ENCODE peak calls at places on chromosomes 11 and 22, in seven cellular contexts. M is trophoblast cell, T is IMR-90, R is neuronal stem cell, K is mesendoderm, L is mesenchymal stem cell, O is H1. N is an unnamed sample.
A peak's percentile ranks its signal among the peaks of the same experiment; 100 is the strongest.

GRCh38 chr11:75182652-75183051 is 31.7 kb downstream of the SLCO2B1 start:
- DNase-seq in M (no peak), T (no peak), R (no peak), K (no peak), L (no peak), O (no peak), N (no peak)

GRCh38 chr11:1473011-1473628 is 13.5 kb downstream of the MOB2 start:
- DNase-seq in M (no peak), T (no peak), R (no peak), K (no peak), L (no peak), O (no peak), N (no peak)

GRCh38 chr22:24305260-24305692 is 34.6 kb downstream of the SPECC1L start:
- DNase-seq in M (no peak), T (peak; percentile 4), R (no peak), K (no peak), L (no peak), O (no peak), N (no peak)

GRCh38 chr22:31829505-31829904 is 75.7 kb downstream of the DEPDC5 start:
- DNase-seq in M (peak; percentile 62), T (peak; percentile 97), R (no peak), K (no peak), L (peak; percentile 94), O (no peak), N (no peak)

GRCh38 chr11:59647245-59647965 is 21.4 kb downstream of the PATL1 start:
- DNase-seq in M (no peak), T (no peak), R (no peak), K (no peak), L (no peak), O (no peak), N (no peak)

GRCh38 chr22:25085930-25086901 is 113.4 kb upstream of the CRYBB3 start:
- DNase-seq in M (no peak), T (no peak), R (no peak), K (no peak), L (peak; percentile 38), O (no peak), N (no peak)

GRCh38 chr11:36177837-36178236 is 111.4 kb downstream of the COMMD9 start:
- DNase-seq in M (no peak), T (no peak), R (no peak), K (no peak), L (no peak), O (no peak), N (no peak)

GRCh38 chr11:83061883-83062282 is 9.8 kb downstream of the RAB30 start:
- DNase-seq in M (no peak), T (no peak), R (no peak), K (no peak), L (no peak), O (no peak), N (no peak)

GRCh38 chr11:29251738-29252137 is 765.1 kb downstream of the KCNA4 start:
- DNase-seq in M (no peak), T (no peak), R (no peak), K (no peak), L (no peak), O (no peak), N (no peak)

GRCh38 chr11:128069665-128070064 is 517.7 kb downstream of the ETS1 start:
- DNase-seq in M (no peak), T (no peak), R (no peak), K (no peak), L (no peak), O (no peak), N (no peak)

GRCh38 chr11:129589190-129589589 is 213.5 kb downstream of the BARX2 start:
- DNase-seq in M (no peak), T (no peak), R (no peak), K (peak; percentile 98), L (no peak), O (no peak), N (peak; percentile 78)

GRCh38 chr22:28188480-28188879 is 269.4 kb upstream of the PITPNB start:
- DNase-seq in M (no peak), T (no peak), R (peak; percentile 24), K (peak; percentile 22), L (no peak), O (peak; percentile 53), N (peak; percentile 43)

GRCh38 chr11:77590194-77590591 is 440 bp downstream of the AQP11 start:
- DNase-seq in M (peak; percentile 58), T (peak; percentile 46), R (peak; percentile 17), K (peak; percentile 78), L (peak; percentile 55), O (no peak), N (peak; percentile 62)

GRCh38 chr11:96265972-96266371 is 77.0 kb downstream of the MAML2 start:
- DNase-seq in M (no peak), T (no peak), R (no peak), K (no peak), L (no peak), O (no peak), N (no peak)

GRCh38 chr11:86775342-86775741 is 25.0 kb upstream of the PRSS23 start:
- DNase-seq in M (no peak), T (no peak), R (no peak), K (no peak), L (no peak), O (no peak), N (no peak)

GRCh38 chr11:110830344-110831141 is 118.3 kb upstream of the ARHGAP20 start:
- DNase-seq in M (no peak), T (peak; percentile 53), R (no peak), K (peak; percentile 85), L (no peak), O (peak; percentile 44), N (peak; percentile 28)

GRCh38 chr11:76355172-76355571 is 25.8 kb downstream of the THAP12 start:
- DNase-seq in M (no peak), T (no peak), R (no peak), K (no peak), L (no peak), O (no peak), N (no peak)

GRCh38 chr11:6606471-6607189 is 3.1 kb downstream of the ILK start:
- DNase-seq in M (peak; percentile 87), T (peak; percentile 95), R (peak; percentile 84), K (peak; percentile 98), L (peak; percentile 97), O (peak; percentile 89), N (peak; percentile 97)

GRCh38 chr11:76620471-76620870 is 50.1 kb downstream of the LRRC32 start:
- DNase-seq in M (no peak), T (peak; percentile 89), R (no peak), K (no peak), L (peak; percentile 50), O (no peak), N (no peak)

GRCh38 chr11:116859175-116859574 is 21.8 kb upstream of the APOA1 start:
- DNase-seq in M (no peak), T (no peak), R (no peak), K (no peak), L (no peak), O (no peak), N (no peak)

GRCh38 chr11:75380245-75380644 is 19.1 kb upstream of the RPS3 start:
- DNase-seq in M (no peak), T (no peak), R (no peak), K (no peak), L (no peak), O (no peak), N (no peak)

GRCh38 chr11:43951231-43951630 is 8.8 kb downstream of the C11orf96 start:
- DNase-seq in M (no peak), T (no peak), R (no peak), K (peak; percentile 69), L (no peak), O (no peak), N (peak; percentile 12)
- H3K9ac ChIP-seq in M (no peak overlapping the region), T (no peak overlapping the region), R (no peak overlapping the region), K (no peak overlapping the region), L (no peak overlapping the region), O (no peak overlapping the region), N (no peak overlapping the region)

GRCh38 chr11:92829671-92830070 is 139.8 kb upstream of the MTNR1B start:
- DNase-seq in M (no peak), T (no peak), R (no peak), K (no peak), L (no peak), O (no peak), N (no peak)
- H2AK5ac ChIP-seq in M (no peak overlapping the region), T (no peak overlapping the region), R (no peak overlapping the region), K (no peak overlapping the region), L (no peak overlapping the region), O (no peak overlapping the region), N (no peak overlapping the region)

GRCh38 chr11:47916361-47916841 is 64.0 kb upstream of the PTPRJ start:
- DNase-seq in M (peak; percentile 97), T (no peak), R (no peak), K (peak; percentile 93), L (peak; percentile 53), O (no peak), N (no peak)

GRCh38 chr11:47918882-47919495 is 61.4 kb upstream of the PTPRJ start:
- DNase-seq in M (no peak), T (peak; percentile 60), R (no peak), K (peak; percentile 58), L (peak; percentile 73), O (no peak), N (no peak)

GRCh38 chr11:47918370-47918690 is 62.0 kb upstream of the PTPRJ start:
- DNase-seq in M (no peak), T (no peak), R (no peak), K (no peak), L (no peak), O (no peak), N (no peak)

GRCh38 chr11:47915407-47916137 is 64.8 kb upstream of the PTPRJ start:
- DNase-seq in M (peak; percentile 93), T (no peak), R (no peak), K (no peak), L (no peak), O (no peak), N (no peak)

DNA sequence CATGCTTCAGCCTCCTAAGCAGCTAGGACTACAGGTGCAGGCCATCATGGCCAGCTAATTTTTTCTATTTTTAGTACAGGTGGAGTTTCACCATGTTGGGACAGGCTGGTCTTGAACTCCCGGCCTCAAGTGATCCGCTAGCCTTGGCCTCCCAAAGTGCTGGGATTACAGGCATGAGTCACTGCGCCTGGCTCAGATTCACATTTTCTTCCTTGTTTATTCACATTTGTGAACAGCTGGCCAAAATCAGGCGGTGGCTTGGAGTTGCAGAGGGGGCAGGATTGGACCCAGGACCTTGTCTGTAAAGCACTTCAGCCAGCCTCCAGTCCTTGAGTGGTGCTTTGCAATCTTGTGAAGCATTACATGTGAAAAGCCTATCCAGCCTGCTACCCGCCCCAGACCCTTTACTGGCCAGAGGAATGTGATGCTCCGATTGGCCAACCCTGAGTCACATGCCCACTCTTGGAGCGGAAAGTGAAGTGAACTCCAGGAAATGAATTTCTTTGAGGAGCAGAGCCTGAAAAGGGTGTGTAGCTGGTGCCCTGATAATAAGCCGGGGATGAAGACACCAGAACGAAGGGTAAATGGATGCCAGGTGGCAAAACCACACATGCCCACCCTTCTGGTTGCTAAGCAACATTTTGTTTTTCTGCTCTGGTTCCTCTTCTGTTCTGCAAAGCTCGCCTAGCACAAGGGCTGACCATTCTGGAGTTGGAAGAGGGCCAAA is 62.6 kb upstream of the PTPRJ start:
- DNase-seq in M (peak; percentile 54), T (peak; percentile 98), R (no peak), K (peak; percentile 85), L (peak; percentile 100), O (no peak), N (peak; percentile 81)
- H3K9ac ChIP-seq in M (no peak overlapping the region), T (peak overlapping the region; percentile 21), R (no peak overlapping the region), K (no peak overlapping the region), L (peak overlapping the region; percentile 74), O (no peak overlapping the region), N (no peak overlapping the region)

DNA sequence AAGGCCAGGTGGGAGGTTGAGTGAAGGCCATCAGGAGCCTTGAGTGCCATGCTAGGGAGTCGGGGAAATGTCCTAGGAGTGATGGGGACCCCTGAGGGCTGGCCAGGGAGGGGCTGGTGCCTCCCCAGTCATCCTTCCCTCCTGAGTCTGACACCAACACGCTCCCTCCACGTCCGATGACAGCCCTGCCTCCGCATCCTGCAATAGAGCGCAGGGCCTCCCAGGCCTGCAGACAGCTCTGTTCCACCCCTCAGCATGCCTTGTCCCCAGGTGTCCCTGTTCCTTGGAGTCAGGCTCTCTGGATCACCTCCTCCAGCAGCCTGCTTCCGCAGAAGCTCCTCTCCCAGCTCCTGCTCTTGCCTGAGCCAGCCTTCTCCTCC is 3.1 kb downstream of the RAC2 start:
- DNase-seq in M (no peak), T (no peak), R (no peak), K (no peak), L (no peak), O (no peak), N (no peak)
- H2AK5ac ChIP-seq in M (no peak overlapping the region), T (no peak overlapping the region), R (peak overlapping the region; percentile 67), K (no peak overlapping the region), L (no peak overlapping the region), O (no peak overlapping the region), N (no peak overlapping the region)

N was measured in H9.